ENCODE peak calls at places on chromosomes 3 and 15, in six cellular contexts. One of them, this sample, is unnamed.

GRCh38 chr15:70375006-70375409 is 277.3 kb upstream of the TLE3 start:
- DNase-seq in ELR: peak
- DNase-seq in osteoblast: peak
- DNase-seq in 8988T: no peak
- DNase-seq in stimulated activated CD8-positive, alpha-beta memory T cell treated with anti-CD3 and anti-CD28 coated beads, Interleukin-4, amount 100 ng/mL, for 24 hours: no peak
- DNase-seq in SJCRH30: no peak
- DNase-seq in this sample: no peak

GRCh38 chr3:196207833-196208607 is 3.2 kb downstream of the ZDHHC19 start:
- DNase-seq in ELR: peak
- DNase-seq in osteoblast: no peak
- DNase-seq in 8988T: peak
- DNase-seq in stimulated activated CD8-positive, alpha-beta memory T cell treated with anti-CD3 and anti-CD28 coated beads, Interleukin-4, amount 100 ng/mL, for 24 hours: peak
- DNase-seq in SJCRH30: no peak
- DNase-seq in this sample: peak

GRCh38 chr3:24185738-24186384 is 240.8 kb downstream of the NR1D2 start:
- DNase-seq in ELR: peak
- DNase-seq in osteoblast: peak
- DNase-seq in 8988T: peak
- DNase-seq in stimulated activated CD8-positive, alpha-beta memory T cell treated with anti-CD3 and anti-CD28 coated beads, Interleukin-4, amount 100 ng/mL, for 24 hours: no peak
- DNase-seq in SJCRH30: peak
- DNase-seq in this sample: peak

GRCh38 chr3:147404000-147404799 is 2.1 kb downstream of the ZIC4 start:
- DNase-seq in ELR: no peak
- DNase-seq in osteoblast: peak
- DNase-seq in 8988T: no peak
- DNase-seq in stimulated activated CD8-positive, alpha-beta memory T cell treated with anti-CD3 and anti-CD28 coated beads, Interleukin-4, amount 100 ng/mL, for 24 hours: no peak
- DNase-seq in SJCRH30: no peak
- DNase-seq in this sample: no peak

GRCh38 chr3:48695113-48695753 is 9.5 kb upstream of the NCKIPSD start:
- DNase-seq in ELR: peak
- DNase-seq in osteoblast: peak
- DNase-seq in 8988T: no peak
- DNase-seq in stimulated activated CD8-positive, alpha-beta memory T cell treated with anti-CD3 and anti-CD28 coated beads, Interleukin-4, amount 100 ng/mL, for 24 hours: no peak
- DNase-seq in SJCRH30: no peak
- DNase-seq in this sample: peak

GRCh38 chr15:59688383-59688887 is 685 bp downstream of the BNIP2 start:
- DNase-seq in ELR: peak
- DNase-seq in osteoblast: peak
- DNase-seq in 8988T: no peak
- DNase-seq in stimulated activated CD8-positive, alpha-beta memory T cell treated with anti-CD3 and anti-CD28 coated beads, Interleukin-4, amount 100 ng/mL, for 24 hours: no peak
- DNase-seq in SJCRH30: no peak
- DNase-seq in this sample: no peak

GRCh38 chr15:52745326-52746161 is 44.6 kb downstream of the ONECUT1 start:
- DNase-seq in ELR: no peak
- DNase-seq in osteoblast: no peak
- DNase-seq in 8988T: no peak
- DNase-seq in stimulated activated CD8-positive, alpha-beta memory T cell treated with anti-CD3 and anti-CD28 coated beads, Interleukin-4, amount 100 ng/mL, for 24 hours: no peak
- DNase-seq in SJCRH30: no peak
- DNase-seq in this sample: no peak

GRCh38 chr3:196241704-196242103 is 25.4 kb downstream of the SLC51A start:
- DNase-seq in ELR: no peak
- DNase-seq in osteoblast: no peak
- DNase-seq in 8988T: no peak
- DNase-seq in stimulated activated CD8-positive, alpha-beta memory T cell treated with anti-CD3 and anti-CD28 coated beads, Interleukin-4, amount 100 ng/mL, for 24 hours: no peak
- DNase-seq in SJCRH30: no peak
- DNase-seq in this sample: no peak

GRCh38 chr3:122406198-122406597 is 9.7 kb downstream of the WDR5B start:
- DNase-seq in ELR: no peak
- DNase-seq in osteoblast: no peak
- DNase-seq in 8988T: no peak
- DNase-seq in stimulated activated CD8-positive, alpha-beta memory T cell treated with anti-CD3 and anti-CD28 coated beads, Interleukin-4, amount 100 ng/mL, for 24 hours: no peak
- DNase-seq in SJCRH30: no peak
- DNase-seq in this sample: no peak

GRCh38 chr15:78070049-78070698 is 7.3 kb downstream of the TBC1D2B start:
- DNase-seq in ELR: peak
- DNase-seq in osteoblast: no peak
- DNase-seq in 8988T: no peak
- DNase-seq in stimulated activated CD8-positive, alpha-beta memory T cell treated with anti-CD3 and anti-CD28 coated beads, Interleukin-4, amount 100 ng/mL, for 24 hours: no peak
- DNase-seq in SJCRH30: no peak
- DNase-seq in this sample: no peak

GRCh38 chr15:66100761-66101160 is 152.8 kb downstream of the MEGF11 start:
- DNase-seq in ELR: no peak
- DNase-seq in osteoblast: no peak
- DNase-seq in 8988T: no peak
- DNase-seq in stimulated activated CD8-positive, alpha-beta memory T cell treated with anti-CD3 and anti-CD28 coated beads, Interleukin-4, amount 100 ng/mL, for 24 hours: no peak
- DNase-seq in SJCRH30: no peak
- DNase-seq in this sample: no peak

GRCh38 chr3:29415824-29416223 is 135.0 kb downstream of the RBMS3 start:
- DNase-seq in ELR: peak
- DNase-seq in osteoblast: peak
- DNase-seq in 8988T: no peak
- DNase-seq in stimulated activated CD8-positive, alpha-beta memory T cell treated with anti-CD3 and anti-CD28 coated beads, Interleukin-4, amount 100 ng/mL, for 24 hours: no peak
- DNase-seq in SJCRH30: no peak
- DNase-seq in this sample: no peak

GRCh38 chr3:48952510-48953118 is 34.0 kb downstream of the ARIH2 start:
- DNase-seq in ELR: peak
- DNase-seq in osteoblast: peak
- DNase-seq in 8988T: no peak
- DNase-seq in stimulated activated CD8-positive, alpha-beta memory T cell treated with anti-CD3 and anti-CD28 coated beads, Interleukin-4, amount 100 ng/mL, for 24 hours: no peak
- DNase-seq in SJCRH30: peak
- DNase-seq in this sample: no peak

GRCh38 chr3:129662230-129662629 is 55.8 kb upstream of the PLXND1 start:
- DNase-seq in ELR: no peak
- DNase-seq in osteoblast: no peak
- DNase-seq in 8988T: no peak
- DNase-seq in stimulated activated CD8-positive, alpha-beta memory T cell treated with anti-CD3 and anti-CD28 coated beads, Interleukin-4, amount 100 ng/mL, for 24 hours: no peak
- DNase-seq in SJCRH30: no peak
- DNase-seq in this sample: no peak

GRCh38 chr15:45921978-45922377 is 287.1 kb downstream of the SQOR start:
- DNase-seq in ELR: no peak
- DNase-seq in osteoblast: no peak
- DNase-seq in 8988T: no peak
- DNase-seq in stimulated activated CD8-positive, alpha-beta memory T cell treated with anti-CD3 and anti-CD28 coated beads, Interleukin-4, amount 100 ng/mL, for 24 hours: no peak
- DNase-seq in SJCRH30: no peak
- DNase-seq in this sample: no peak

GRCh38 chr3:138265745-138266144 is 63.9 kb downstream of the NME9 start:
- DNase-seq in ELR: no peak
- DNase-seq in osteoblast: no peak
- DNase-seq in 8988T: no peak
- DNase-seq in stimulated activated CD8-positive, alpha-beta memory T cell treated with anti-CD3 and anti-CD28 coated beads, Interleukin-4, amount 100 ng/mL, for 24 hours: no peak
- DNase-seq in SJCRH30: no peak
- DNase-seq in this sample: no peak

GRCh38 chr3:16704938-16705337 is 99.7 kb upstream of the DAZL start:
- DNase-seq in ELR: no peak
- DNase-seq in osteoblast: no peak
- DNase-seq in 8988T: no peak
- DNase-seq in stimulated activated CD8-positive, alpha-beta memory T cell treated with anti-CD3 and anti-CD28 coated beads, Interleukin-4, amount 100 ng/mL, for 24 hours: no peak
- DNase-seq in SJCRH30: no peak
- DNase-seq in this sample: no peak

GRCh38 chr3:25587526-25587925 is 77.2 kb downstream of the TOP2B start:
- DNase-seq in ELR: no peak
- DNase-seq in osteoblast: no peak
- DNase-seq in 8988T: no peak
- DNase-seq in stimulated activated CD8-positive, alpha-beta memory T cell treated with anti-CD3 and anti-CD28 coated beads, Interleukin-4, amount 100 ng/mL, for 24 hours: no peak
- DNase-seq in SJCRH30: no peak
- DNase-seq in this sample: no peak

GRCh38 chr15:52463638-52464037 is 65.0 kb downstream of the MYO5A start:
- DNase-seq in ELR: peak
- DNase-seq in osteoblast: no peak
- DNase-seq in 8988T: no peak
- DNase-seq in stimulated activated CD8-positive, alpha-beta memory T cell treated with anti-CD3 and anti-CD28 coated beads, Interleukin-4, amount 100 ng/mL, for 24 hours: no peak
- DNase-seq in SJCRH30: no peak
- DNase-seq in this sample: no peak

GRCh38 chr15:87733005-87733404 is 523.5 kb downstream of the NTRK3 start:
- DNase-seq in ELR: peak
- DNase-seq in osteoblast: no peak
- DNase-seq in 8988T: no peak
- DNase-seq in stimulated activated CD8-positive, alpha-beta memory T cell treated with anti-CD3 and anti-CD28 coated beads, Interleukin-4, amount 100 ng/mL, for 24 hours: no peak
- DNase-seq in SJCRH30: no peak
- DNase-seq in this sample: no peak

GRCh38 chr3:170869645-170870593 is at the start of gene RPL22L1:
- DNase-seq in ELR: peak
- DNase-seq in osteoblast: peak
- DNase-seq in 8988T: peak
- DNase-seq in stimulated activated CD8-positive, alpha-beta memory T cell treated with anti-CD3 and anti-CD28 coated beads, Interleukin-4, amount 100 ng/mL, for 24 hours: peak
- DNase-seq in SJCRH30: peak
- DNase-seq in this sample: peak

GRCh38 chr15:65558336-65558735 is 28.1 kb downstream of the HACD3 start:
- DNase-seq in ELR: peak
- DNase-seq in osteoblast: peak
- DNase-seq in 8988T: no peak
- DNase-seq in stimulated activated CD8-positive, alpha-beta memory T cell treated with anti-CD3 and anti-CD28 coated beads, Interleukin-4, amount 100 ng/mL, for 24 hours: no peak
- DNase-seq in SJCRH30: no peak
- DNase-seq in this sample: no peak

GRCh38 chr3:176566757-176567156 is 630.5 kb downstream of the TBL1XR1 start:
- DNase-seq in ELR: no peak
- DNase-seq in osteoblast: no peak
- DNase-seq in 8988T: no peak
- DNase-seq in stimulated activated CD8-positive, alpha-beta memory T cell treated with anti-CD3 and anti-CD28 coated beads, Interleukin-4, amount 100 ng/mL, for 24 hours: no peak
- DNase-seq in SJCRH30: no peak
- DNase-seq in this sample: no peak

This sample was measured in HuH-7.5.